ENCODE peak calls at places on chromosomes 13 and 19, in five cellular contexts. G is CD4-positive, alpha-beta T cell; Q is GM12892; E is naive thymus-derived CD4-positive, alpha-beta T cell; U is amygdala. M is an unnamed sample.

GRCh38 chr13:26017932-26018690 is 33.7 kb downstream of the SHISA2 start:
- DNase-seq in G (no peak), Q (no peak), E (no peak), U (no peak), M (no peak)

GRCh38 chr13:50989476-50989875 is 79.9 kb downstream of the RNASEH2B start:
- DNase-seq in G (no peak), Q (no peak), E (no peak), U (no peak), M (no peak)

GRCh38 chr19:1608414-1609391 is 3.4 kb upstream of the UQCR11 start:
- DNase-seq in G (peak), Q (no peak), E (peak), U (no peak), M (no peak)

GRCh38 chr19:3071764-3072163 is 9.5 kb upstream of the TLE5 start:
- DNase-seq in G (no peak), Q (no peak), E (no peak), U (no peak), M (no peak)

GRCh38 chr13:48155850-48156249 is 60.9 kb upstream of the MED4 start:
- DNase-seq in G (no peak), Q (no peak), E (peak), U (no peak), M (no peak)

GRCh38 chr13:40406405-40407138 is 259.9 kb downstream of the FOXO1 start:
- DNase-seq in G (no peak), Q (no peak), E (no peak), U (no peak), M (no peak)

GRCh38 chr13:76764429-76764828 is 121.8 kb downstream of the KCTD12 start:
- DNase-seq in G (no peak), Q (no peak), E (no peak), U (no peak), M (peak)

GRCh38 chr19:29867984-29868383 is 56.2 kb downstream of the CCNE1 start:
- DNase-seq in G (no peak), Q (no peak), E (no peak), U (no peak), M (no peak)

GRCh38 chr13:32121316-32121715 is 89.7 kb downstream of the FRY start:
- DNase-seq in G (no peak), Q (no peak), E (no peak), U (no peak), M (no peak)

GRCh38 chr19:1864480-1865171 is 1.2 kb upstream of the KLF16 start:
- DNase-seq in G (peak), Q (peak), E (no peak), U (no peak), M (peak)

GRCh38 chr19:11530432-11530831 is 1.5 kb upstream of the ECSIT start:
- DNase-seq in G (no peak), Q (no peak), E (peak), U (peak), M (peak)

GRCh38 chr19:2048959-2049740 is 1.9 kb downstream of the MKNK2 start:
- DNase-seq in G (no peak), Q (no peak), E (no peak), U (no peak), M (peak)

GRCh38 chr13:32164622-32165268 is 133.2 kb downstream of the FRY start:
- DNase-seq in G (no peak), Q (no peak), E (peak), U (no peak), M (peak)

GRCh38 chr19:50341091-50341564 is 12.0 kb upstream of the KCNC3 start:
- DNase-seq in G (no peak), Q (no peak), E (no peak), U (no peak), M (no peak)

GRCh38 chr13:84961023-84961422 is 838.2 kb downstream of the SLITRK6 start:
- DNase-seq in G (no peak), Q (no peak), E (no peak), U (no peak), M (no peak)

GRCh38 chr19:16588089-16588823 is 16.0 kb upstream of the SLC35E1 start:
- DNase-seq in G (peak), Q (peak), E (peak), U (no peak), M (no peak)

GRCh38 chr19:16303755-16304154 is 20.9 kb upstream of the KLF2 start:
- DNase-seq in G (no peak), Q (no peak), E (no peak), U (no peak), M (no peak)

GRCh38 chr13:55160911-55161310 is 1979.8 kb upstream of the PRR20A start:
- DNase-seq in G (no peak), Q (no peak), E (no peak), U (no peak), M (no peak)

GRCh38 chr19:12733369-12733896 is 1.1 kb downstream of the TRIR start:
- DNase-seq in G (no peak), Q (no peak), E (peak), U (no peak), M (no peak)

GRCh38 chr13:111948811-111949210 is 118.1 kb upstream of the SOX1 start:
- DNase-seq in G (no peak), Q (no peak), E (no peak), U (no peak), M (no peak)

GRCh38 chr19:42254083-42254849 is 662 bp downstream of the ERF start:
- DNase-seq in G (peak), Q (peak), E (peak), U (peak), M (peak)

GRCh38 chr13:30388401-30389283 is 33.7 kb upstream of the UBE2L5 start:
- DNase-seq in G (no peak), Q (no peak), E (no peak), U (no peak), M (peak)

GRCh38 chr13:77040076-77040475 is 13.1 kb upstream of the FBXL3 start:
- DNase-seq in G (no peak), Q (no peak), E (no peak), U (no peak), M (no peak)

GRCh38 chr13:102310691-102311432 is 91.0 kb downstream of the FGF14 start:
- DNase-seq in G (no peak), Q (no peak), E (no peak), U (no peak), M (peak)